ENCODE peak calls at places on chromosomes 7 and 10, in five cellular contexts. O is testis, P is upper lobe of left lung, N is HCT116, M is spleen. K is an unnamed sample.

GRCh38 chr10:69338547-69339450 is 60.5 kb downstream of the HK1 start:
- DNase-seq in P (no peak), O (no peak), M (no peak), N (no peak), K (no peak)

GRCh38 chr10:35387768-35388167 is 51.5 kb downstream of the CCNY start:
- DNase-seq in P (peak; percentile 41), M (no peak), O (no peak), N (no peak), K (no peak)

GRCh38 chr10:79176052-79176501 is 107.3 kb downstream of the ZMIZ1 start:
- DNase-seq in N (no peak), M (no peak), O (no peak), P (no peak), K (no peak)

GRCh38 chr7:136526408-136527105 is 341.9 kb upstream of the CHRM2 start:
- DNase-seq in M (no peak), P (no peak), O (no peak), N (no peak), K (no peak)

GRCh38 chr7:149686001-149686400 is 87.4 kb downstream of the ZNF467 start:
- DNase-seq in M (no peak), O (no peak), P (no peak), N (no peak), K (no peak)

GRCh38 chr10:24462889-24463552 is 254.1 kb downstream of the KIAA1217 start:
- DNase-seq in N (no peak), P (no peak), M (no peak), O (peak; percentile 64), K (no peak)

GRCh38 chr7:128404143-128404681 is 5.6 kb downstream of the IMPDH1 start:
- DNase-seq in M (no peak), N (no peak), O (no peak), P (no peak), K (no peak)

GRCh38 chr10:12656518-12657142 is 307.3 kb downstream of the CAMK1D start:
- DNase-seq in O (no peak), M (no peak), P (no peak), N (peak; percentile 48), K (no peak)

GRCh38 chr10:75959209-75959608 is 527.8 kb downstream of the LRMDA start:
- DNase-seq in P (no peak), M (no peak), N (peak; percentile 80), O (no peak), K (no peak)

GRCh38 chr7:121390109-121390508 is 6.0 kb downstream of the FAM3C start:
- DNase-seq in N (no peak), P (no peak), M (no peak), O (no peak), K (no peak)

GRCh38 chr10:7872041-7872442 is 53.7 kb downstream of the TAF3 start:
- DNase-seq in P (no peak), M (no peak), N (peak; percentile 0), O (no peak), K (no peak)

GRCh38 chr10:117342638-117343037 is 32.6 kb downstream of the PDZD8 start:
- DNase-seq in O (no peak), P (no peak), M (no peak), N (no peak), K (no peak)

GRCh38 chr7:16546921-16547505 is 20.4 kb downstream of the LRRC72 start:
- DNase-seq in O (no peak), P (no peak), N (no peak), M (no peak), K (no peak)

GRCh38 chr7:16548428-16548827 is 21.8 kb downstream of the LRRC72 start:
- DNase-seq in M (no peak), N (no peak), O (no peak), P (no peak), K (no peak)

GRCh38 chr7:16542401-16542800 is 15.8 kb downstream of the LRRC72 start:
- DNase-seq in O (no peak), M (no peak), P (no peak), N (no peak), K (no peak)

GRCh38 chr7:16543456-16543855 is 16.8 kb downstream of the LRRC72 start:
- DNase-seq in O (no peak), M (no peak), P (no peak), N (no peak), K (no peak)
- H3K27ac ChIP-seq in O (no peak overlapping the region), M (no peak overlapping the region), P (no peak overlapping the region), N (no peak overlapping the region), K (no peak overlapping the region)

GRCh38 chr10:58017719-58018367 is 249.9 kb downstream of the IPMK start:
- DNase-seq in O (no peak), M (no peak), N (no peak), P (no peak), K (no peak)
- TF ChIP-seq CTCF in O (no peak), M (no peak), N (no peak), P (no peak), K (no peak)

DNA sequence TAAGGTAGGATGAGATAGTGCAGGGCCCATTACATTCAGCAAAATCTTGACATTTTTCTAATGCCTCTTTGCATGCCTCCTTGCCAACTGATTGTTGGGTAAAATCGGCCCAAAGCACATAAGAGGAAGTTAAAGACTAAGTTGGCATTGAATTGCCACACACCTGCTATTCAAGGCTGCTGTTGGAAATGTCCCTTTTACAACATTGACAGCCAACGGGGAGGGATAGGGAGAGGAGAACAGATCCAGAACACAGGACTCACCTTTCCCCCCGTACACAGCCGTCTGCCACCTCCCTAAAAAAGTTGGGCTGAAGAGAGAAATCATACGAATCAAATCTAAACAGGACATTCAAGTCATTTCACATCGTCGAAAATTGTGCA is 695 bp downstream of the FAM237B start:
- DNase-seq in O (no peak), M (no peak), P (no peak), N (no peak), K (no peak)
- H3K27me3 ChIP-seq in O (no peaks in the 10 kb centered on the region), M (peaks cover 66% of the 10 kb centered on the region), P (no peaks in the 10 kb centered on the region), N (no peaks in the 10 kb centered on the region), K (no peaks in the 10 kb centered on the region)

GRCh38 chr10:133528296-133528844 is 1.2 kb downstream of the CYP2E1 start:
- DNase-seq in O (peak; percentile 21), P (no peak), N (no peak), M (no peak), K (no peak)

GRCh38 chr10:133525444-133525843 is 1.7 kb upstream of the CYP2E1 start:
- DNase-seq in P (no peak), M (no peak), O (no peak), N (no peak), K (no peak)

GRCh38 chr10:133528845-133529575 is 1.8 kb downstream of the CYP2E1 start:
- DNase-seq in N (no peak), P (no peak), M (no peak), O (peak; percentile 36), K (no peak)

GRCh38 chr10:133527779-133528271 is 662 bp downstream of the CYP2E1 start:
- DNase-seq in N (no peak), P (no peak), O (no peak), M (no peak), K (no peak)

GRCh38 chr10:133526957-133527588 is at the start of gene CYP2E1:
- DNase-seq in O (no peak), N (no peak), M (no peak), P (no peak), K (no peak)
- H3K27ac ChIP-seq in O (no peak within 1 kb of the TSS), N (no peak within 1 kb of the TSS), M (no peak within 1 kb of the TSS), P (no peak within 1 kb of the TSS), K (no peak within 1 kb of the TSS)

GRCh38 chr10:47309403-47310089 is 9.5 kb downstream of the GDF10 start:
- DNase-seq in O (no peak), P (no peak), N (no peak), M (no peak), K (no peak)
- TF ChIP-seq CTCF in O (peak; percentile 32), P (no peak), N (peak; percentile 49), M (peak; percentile 35), K (no peak)

GRCh38 chr10:31319602-31320178 is 674 bp downstream of the ZEB1 start:
- DNase-seq in N (no peak), M (peak; percentile 90), O (no peak), P (no peak), K (no peak)

GRCh38 chr10:31318854-31319601 is at the start of gene ZEB1:
- DNase-seq in P (peak; percentile 91), M (peak; percentile 96), O (peak; percentile 97), N (peak; percentile 91), K (peak; percentile 86)

GRCh38 chr10:31321396-31321941 is 2.5 kb downstream of the ZEB1 start:
- DNase-seq in O (no peak), P (no peak), M (peak; percentile 58), N (no peak), K (no peak)

GRCh38 chr10:31320598-31321211 is 1.7 kb downstream of the ZEB1 start:
- DNase-seq in O (peak; percentile 48), P (peak; percentile 48), N (no peak), M (peak; percentile 85), K (peak; percentile 66)

GRCh38 chr10:31320179-31320597 is 1.2 kb downstream of the ZEB1 start:
- DNase-seq in N (no peak), P (peak; percentile 24), O (peak; percentile 41), M (no peak), K (peak; percentile 61)
- H3K27me3 ChIP-seq in N (no peaks in the 10 kb centered on the region), P (no peaks in the 10 kb centered on the region), O (no peaks in the 10 kb centered on the region), M (peaks cover 22% of the 10 kb centered on the region), K (no peaks in the 10 kb centered on the region)

DNA sequence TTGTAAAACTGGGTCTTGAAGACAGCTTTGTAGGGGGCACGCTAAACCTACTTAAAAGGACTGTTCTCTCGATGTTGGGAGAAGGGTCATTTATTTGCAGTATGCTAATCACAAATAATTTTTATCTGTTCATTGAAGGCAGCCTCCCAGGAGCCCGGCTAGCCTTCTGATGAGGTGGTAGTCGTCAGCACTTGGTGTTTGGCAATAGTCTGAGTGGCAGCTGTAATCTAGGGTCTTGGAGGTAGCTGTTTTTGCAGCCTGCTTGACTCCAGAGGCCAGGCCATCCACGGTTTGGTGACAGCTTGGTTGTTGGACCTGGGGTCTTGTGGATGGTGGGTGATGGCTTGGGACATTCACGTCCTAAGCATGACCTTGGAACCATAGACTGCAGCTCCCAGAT is 2.2 kb downstream of the GTF2IRD1 start:
- DNase-seq in N (no peak), P (no peak), O (no peak), M (no peak), K (no peak)
- H3K27ac ChIP-seq in N (no peak overlapping the region), P (peak overlapping the region; percentile 91), O (no peak overlapping the region), M (no peak overlapping the region), K (peak overlapping the region; percentile 94)

DNA sequence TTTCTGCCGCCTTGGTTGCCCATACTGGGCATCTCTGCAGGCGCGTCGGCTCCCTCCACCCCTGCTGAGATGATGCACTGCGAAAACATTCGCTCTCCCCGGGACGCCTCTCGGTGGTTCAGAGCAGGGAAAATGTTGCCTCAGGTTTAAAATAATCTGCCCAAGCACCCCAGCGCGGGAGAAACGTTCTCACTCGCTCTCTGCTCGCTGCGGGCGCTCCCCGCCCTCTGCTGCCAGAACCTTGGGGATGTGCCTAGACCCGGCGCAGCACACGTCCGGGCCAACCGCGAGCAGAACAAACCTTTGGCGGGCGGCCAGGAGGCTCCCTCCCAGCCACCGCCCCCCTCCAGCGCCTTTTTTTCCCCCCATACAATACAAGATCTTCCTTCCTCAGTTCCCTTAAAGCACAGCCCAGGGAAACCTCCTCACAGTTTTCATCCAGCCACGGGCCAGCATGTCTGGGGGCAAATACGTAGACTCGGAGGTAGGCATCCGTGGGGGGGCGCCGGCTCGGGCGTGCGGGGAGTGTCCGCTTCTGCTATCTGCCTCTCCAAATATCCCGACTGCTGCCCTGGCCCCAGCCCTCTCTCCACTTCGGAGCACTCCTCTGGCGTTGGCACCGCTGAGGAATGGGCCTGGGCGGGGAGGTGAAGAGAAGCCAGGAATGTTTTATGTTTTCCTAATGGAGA is at the start of gene CAV1:
- DNase-seq in N (peak; percentile 92), M (peak; percentile 89), O (peak; percentile 83), P (peak; percentile 83), K (peak; percentile 88)
- TF ChIP-seq CTCF in N (no peak), M (no peak), O (peak; percentile 6), P (peak; percentile 13), K (peak; percentile 41)

K was measured in right atrium auricular region.